ENCODE peak calls at places on chromosomes 6 and 20, in four cellular contexts. Z is endothelial cell, E is heart right ventricle, T is right cardiac atrium. Y is an unnamed sample.
A peak's percentile ranks its signal among the peaks of the same experiment; 100 is the strongest.

GRCh38 chr6:89500486-89501020 is 67.6 kb downstream of the ANKRD6 start:
- DNase-seq in T (no peak), Z (no peak), E (no peak), Y (no peak)

GRCh38 chr6:138105880-138106664 is 1.1 kb downstream of the PERP start:
- DNase-seq in Z (no peak), E (no peak), T (no peak), Y (peak; percentile 42)

GRCh38 chr6:125099211-125100017 is 54.2 kb upstream of the TPD52L1 start:
- DNase-seq in Z (peak; percentile 58), T (peak; percentile 63), E (peak; percentile 58), Y (peak; percentile 38)

GRCh38 chr6:69097948-69098347 is 462.9 kb downstream of the ADGRB3 start:
- DNase-seq in Z (no peak), T (no peak), E (no peak), Y (no peak)

GRCh38 chr6:78810698-78811097 is 56.7 kb upstream of the IRAK1BP1 start:
- DNase-seq in Z (no peak), T (no peak), E (no peak), Y (no peak)

GRCh38 chr6:82129814-82130213 is 117.7 kb downstream of the IBTK start:
- DNase-seq in E (no peak), T (no peak), Z (no peak), Y (no peak)

GRCh38 chr6:63803371-63803770 is 167.8 kb downstream of the PHF3 start:
- DNase-seq in T (no peak), E (no peak), Z (no peak), Y (no peak)

GRCh38 chr6:75830959-75831885 is 82.2 kb downstream of the MYO6 start:
- DNase-seq in Z (no peak), E (no peak), T (no peak), Y (no peak)

GRCh38 chr20:944148-944547 is 28.0 kb upstream of the ANGPT4 start:
- DNase-seq in T (no peak), E (no peak), Z (no peak), Y (no peak)

GRCh38 chr6:23783901-23784300 is 342.1 kb upstream of the NRSN1 start:
- DNase-seq in E (no peak), T (no peak), Z (no peak), Y (no peak)

GRCh38 chr6:111057074-111057752 is 30.1 kb upstream of the SLC16A10 start:
- DNase-seq in Z (peak; percentile 23), E (peak; percentile 18), T (no peak), Y (peak; percentile 58)

GRCh38 chr20:49646126-49646525 is 67.6 kb downstream of the B4GALT5 start:
- DNase-seq in E (no peak), Z (no peak), T (no peak), Y (no peak)

GRCh38 chr20:42352096-42352495 is 733.9 kb upstream of the CHD6 start:
- DNase-seq in T (no peak), E (no peak), Z (no peak), Y (no peak)

GRCh38 chr6:45424628-45424955 is 46.9 kb upstream of the SUPT3H start:
- DNase-seq in E (no peak), T (no peak), Z (no peak), Y (no peak)

GRCh38 chr20:50146732-50147662 is 6.5 kb downstream of the PEDS1 start:
- DNase-seq in T (peak; percentile 70), E (no peak), Z (no peak), Y (no peak)

Y was measured in LoVo.